ENCODE peak calls at places on chromosomes 4 and X, in eight cellular contexts. A, U, T, D, C, B, M and K are unnamed samples.

GRCh38 chrX:38175140-38175539 is 45.5 kb downstream of the SRPX start:
- DNase-seq in A (peak), U (no peak), T (peak), D (peak), C (peak), B (peak), M (peak), K (peak)

GRCh38 chr4:78131403-78131802 is 74.3 kb downstream of the FRAS1 start:
- DNase-seq in A (no peak), U (peak), T (no peak), D (peak), C (no peak), B (no peak), M (no peak), K (no peak)

GRCh38 chrX:110795645-110796510 is at the start of gene CHRDL1:
- DNase-seq in A (peak), U (no peak), T (peak), D (no peak), C (peak), B (peak), M (peak), K (peak)

GRCh38 chr4:112923514-112923913 is 125.9 kb upstream of the ANK2 start:
- DNase-seq in A (no peak), U (no peak), T (no peak), D (no peak), C (no peak), B (no peak), M (no peak), K (no peak)

GRCh38 chrX:68571292-68572256 is 72.7 kb downstream of the YIPF6 start:
- DNase-seq in A (no peak), U (peak), T (peak), D (peak), C (no peak), B (no peak), M (no peak), K (no peak)

GRCh38 chr4:41305486-41305885 is 48.8 kb downstream of the UCHL1 start:
- DNase-seq in A (peak), U (no peak), T (no peak), D (no peak), C (no peak), B (no peak), M (no peak), K (no peak)

GRCh38 chrX:152897216-152898144 is at the start of gene ZNF185:
- DNase-seq in A (peak), U (peak), T (no peak), D (no peak), C (peak), B (no peak), M (peak), K (peak)

GRCh38 chrX:129737921-129738320 is 858 bp upstream of the XPNPEP2 start:
- DNase-seq in A (no peak), U (no peak), T (no peak), D (peak), C (no peak), B (no peak), M (no peak), K (no peak)

GRCh38 chrX:152276277-152276676 is 137.9 kb upstream of the MAGEA10 start:
- DNase-seq in A (no peak), U (no peak), T (no peak), D (no peak), C (no peak), B (no peak), M (no peak), K (no peak)